ENCODE peak calls at places on chromosomes 5 and 9, in six cellular contexts. Z, H, B, Y, X and M are unnamed samples.

GRCh38 chr9:121676916-121677315 is 25.5 kb downstream of the DAB2IP start:
- DNase-seq in Z (no peak), H (no peak), B (no peak), Y (no peak), X (no peak), M (no peak)

GRCh38 chr5:110414360-110414759 is 312.1 kb downstream of the TMEM232 start:
- DNase-seq in Z (peak), H (peak), B (no peak), Y (no peak), X (no peak), M (no peak)

GRCh38 chr5:145479862-145480261 is 355.3 kb downstream of the PRELID2 start:
- DNase-seq in Z (no peak), H (peak), B (no peak), Y (no peak), X (no peak), M (no peak)

GRCh38 chr5:93186031-93186682 is 394.9 kb downstream of the NR2F1-AS1 start:
- DNase-seq in Z (no peak), H (peak), B (no peak), Y (no peak), X (no peak), M (no peak)

GRCh38 chr5:179308563-179309382 is 36.5 kb downstream of the ADAMTS2 start:
- DNase-seq in Z (no peak), H (no peak), B (peak), Y (no peak), X (no peak), M (no peak)

GRCh38 chr5:142013734-142014495 is 1.1 kb upstream of the GNPDA1 start:
- DNase-seq in Z (peak), H (peak), B (peak), Y (no peak), X (no peak), M (no peak)

GRCh38 chr5:142020122-142020659 is 7.4 kb upstream of the GNPDA1 start:
- DNase-seq in Z (no peak), H (no peak), B (no peak), Y (no peak), X (no peak), M (no peak)

GRCh38 chr9:137347928-137348327 is 45.9 kb upstream of the NRARP start:
- DNase-seq in Z (no peak), H (no peak), B (no peak), Y (no peak), X (no peak), M (no peak)

GRCh38 chr9:133294257-133294656 is 19.3 kb upstream of the ABO start:
- DNase-seq in Z (no peak), H (no peak), B (no peak), Y (no peak), X (no peak), M (no peak)

GRCh38 chr5:111384220-111384619 is 128.1 kb downstream of the STARD4 start:
- DNase-seq in Z (peak), H (peak), B (no peak), Y (no peak), X (no peak), M (no peak)

GRCh38 chr5:158068964-158069363 is 210.0 kb upstream of the CLINT1 start:
- DNase-seq in Z (no peak), H (no peak), B (no peak), Y (no peak), X (no peak), M (no peak)

GRCh38 chr5:1321576-1321975 is 23.3 kb downstream of the CLPTM1L start:
- DNase-seq in Z (no peak), H (no peak), B (no peak), Y (no peak), X (peak), M (no peak)

GRCh38 chr5:136501133-136501532 is 135.8 kb upstream of the TRPC7 start:
- DNase-seq in Z (no peak), H (no peak), B (no peak), Y (no peak), X (no peak), M (no peak)

GRCh38 chr9:71761938-71762353 is 6.4 kb downstream of the CEMIP2 start:
- DNase-seq in Z (no peak), H (no peak), B (no peak), Y (peak), X (no peak), M (peak)

GRCh38 chr9:121399883-121400607 is 30.0 kb upstream of the STOM start:
- DNase-seq in Z (peak), H (peak), B (no peak), Y (peak), X (no peak), M (peak)

GRCh38 chr9:35563791-35564197 is 41.3 kb upstream of the TESK1 start:
- DNase-seq in Z (no peak), H (no peak), B (peak), Y (no peak), X (no peak), M (no peak)

GRCh38 chr5:113061851-113062631 is 85.4 kb downstream of the DCP2 start:
- DNase-seq in Z (no peak), H (peak), B (no peak), Y (no peak), X (no peak), M (no peak)

GRCh38 chr5:153770066-153770465 is 268.6 kb downstream of the FAM114A2 start:
- DNase-seq in Z (no peak), H (no peak), B (no peak), Y (no peak), X (no peak), M (no peak)

GRCh38 chr5:5179079-5179478 is 38.9 kb downstream of the ADAMTS16 start:
- DNase-seq in Z (no peak), H (no peak), B (no peak), Y (no peak), X (no peak), M (no peak)

GRCh38 chr9:68619056-68619455 is 78.4 kb upstream of the TMEM252 start:
- DNase-seq in Z (no peak), H (no peak), B (no peak), Y (no peak), X (no peak), M (no peak)

GRCh38 chr9:122320346-122320995 is 50.4 kb upstream of the PTGS1 start:
- DNase-seq in Z (peak), H (no peak), B (no peak), Y (no peak), X (no peak), M (peak)

GRCh38 chr5:15215056-15215455 is 284.9 kb upstream of the FBXL7 start:
- DNase-seq in Z (no peak), H (no peak), B (peak), Y (no peak), X (no peak), M (no peak)

GRCh38 chr9:114407889-114408288 is 20.1 kb upstream of the AKNA start:
- DNase-seq in Z (no peak), H (no peak), B (no peak), Y (no peak), X (no peak), M (no peak)

GRCh38 chr5:431001-431710 is 11.8 kb upstream of the EXOC3 start:
- DNase-seq in Z (peak), H (peak), B (no peak), Y (no peak), X (peak), M (no peak)

GRCh38 chr5:104018299-104018698 is 455.7 kb upstream of the NUDT12 start:
- DNase-seq in Z (no peak), H (no peak), B (no peak), Y (no peak), X (no peak), M (no peak)

GRCh38 chr5:35436441-35437057 is 181.1 kb upstream of the SPEF2 start:
- DNase-seq in Z (peak), H (peak), B (no peak), Y (peak), X (no peak), M (no peak)

GRCh38 chr5:120614512-120614911 is 150.4 kb downstream of the PRR16 start:
- DNase-seq in Z (no peak), H (peak), B (no peak), Y (no peak), X (no peak), M (no peak)

GRCh38 chr5:126868961-126869451 is 92.1 kb downstream of the LMNB1 start:
- DNase-seq in Z (no peak), H (no peak), B (peak), Y (peak), X (no peak), M (peak)

GRCh38 chr5:139670369-139671095 is 22.4 kb downstream of the CXXC5 start:
- DNase-seq in Z (peak), H (no peak), B (no peak), Y (no peak), X (no peak), M (no peak)

GRCh38 chr9:80213613-80214012 is 641.8 kb downstream of the TLE4 start:
- DNase-seq in Z (no peak), H (no peak), B (no peak), Y (no peak), X (no peak), M (no peak)

GRCh38 chr9:114098660-114099522 is at the start of gene KIF12:
- DNase-seq in Z (no peak), H (no peak), B (peak), Y (no peak), X (no peak), M (peak)

GRCh38 chr9:88310310-88310980 is 77.8 kb upstream of the SPIN1 start:
- DNase-seq in Z (no peak), H (no peak), B (no peak), Y (no peak), X (no peak), M (no peak)